ENCODE peak calls at places on chromosome 5, in five cellular contexts. I, L, O, B and V are unnamed samples.

GRCh38 chr5:54727874-54728273 is 210.3 kb downstream of the SNX18 start:
- DNase-seq in I (no peak), L (no peak), O (no peak), B (no peak), V (no peak)

GRCh38 chr5:119655081-119655480 is 25.7 kb downstream of the FAM170A start:
- DNase-seq in I (no peak), L (no peak), O (no peak), B (no peak), V (no peak)

GRCh38 chr5:109676920-109677319 is 12.8 kb upstream of the MAN2A1 start:
- DNase-seq in I (no peak), L (no peak), O (no peak), B (no peak), V (no peak)

GRCh38 chr5:59380350-59380951 is 513.1 kb downstream of the PDE4D start:
- DNase-seq in I (peak; percentile 29), L (no peak), O (no peak), B (no peak), V (peak; percentile 48)

GRCh38 chr5:176167800-176168199 is 70.4 kb upstream of the SIMC1 start:
- DNase-seq in I (no peak), L (no peak), O (no peak), B (no peak), V (no peak)

GRCh38 chr5:91058155-91058554 is 325.0 kb downstream of the ARRDC3 start:
- DNase-seq in I (no peak), L (no peak), O (no peak), B (no peak), V (no peak)

GRCh38 chr5:148335259-148335658 is at the start of gene SPINK9:
- DNase-seq in I (no peak), L (no peak), O (no peak), B (no peak), V (no peak)

GRCh38 chr5:168327019-168327421 is 35.6 kb downstream of the WWC1 start:
- DNase-seq in I (no peak), L (no peak), O (no peak), B (no peak), V (no peak)

GRCh38 chr5:633521-633955 is 21.4 kb downstream of the CEP72 start:
- DNase-seq in I (no peak), L (no peak), O (no peak), B (no peak), V (no peak)